ENCODE peak calls at places on chromosome 21, in five cellular contexts. I is HS-27A, K is anterior cingulate cortex, N is OCI-LY7, H is WTC11. R is an unnamed sample.

GRCh38 chr21:40140675-40141074 is 273.4 kb downstream of the PCP4 start:
- DNase-seq in I (no peak), K (no peak), N (no peak), H (no peak), R (no peak)

GRCh38 chr21:44709426-44710293 is 1.7 kb downstream of the TSPEAR start:
- DNase-seq in I (no peak), K (no peak), N (no peak), H (no peak), R (no peak)

GRCh38 chr21:23811802-23812201 is 1795.5 kb downstream of the MRPL39 start:
- DNase-seq in I (no peak), K (no peak), N (no peak), H (no peak), R (no peak)

GRCh38 chr21:34017127-34017961 is 56.0 kb upstream of the MRPS6 start:
- DNase-seq in I (no peak), K (no peak), N (peak), H (no peak), R (no peak)

GRCh38 chr21:39564200-39564599 is 48.5 kb upstream of the B3GALT5 start:
- DNase-seq in I (no peak), K (peak), N (no peak), H (no peak), R (no peak)

GRCh38 chr21:42120904-42121535 is 49.9 kb downstream of the UMODL1 start:
- DNase-seq in I (no peak), K (no peak), N (peak), H (no peak), R (no peak)

GRCh38 chr21:42040411-42041180 is 30.4 kb upstream of the ZBTB21 start:
- DNase-seq in I (peak), K (no peak), N (no peak), H (no peak), R (peak)

GRCh38 chr21:42425603-42425985 is 21.9 kb downstream of the UBASH3A start:
- DNase-seq in I (no peak), K (no peak), N (no peak), H (no peak), R (no peak)

GRCh38 chr21:25836396-25836795 is 101.6 kb downstream of the GABPA start:
- DNase-seq in I (no peak), K (no peak), N (no peak), H (no peak), R (no peak)

GRCh38 chr21:25369524-25370300 is 237.6 kb downstream of the MRPL39 start:
- DNase-seq in I (peak), K (no peak), N (no peak), H (no peak), R (no peak)

GRCh38 chr21:29904359-29905282 is 35.2 kb downstream of the GRIK1 start:
- DNase-seq in I (no peak), K (no peak), N (no peak), H (no peak), R (no peak)

GRCh38 chr21:45514311-45515021 is 27.8 kb downstream of the SLC19A1 start:
- DNase-seq in I (no peak), K (no peak), N (no peak), H (no peak), R (no peak)

GRCh38 chr21:46662765-46663500 is 27.5 kb downstream of the PRMT2 start:
- DNase-seq in I (no peak), K (no peak), N (no peak), H (no peak), R (no peak)

GRCh38 chr21:40841524-40842196 is 5.3 kb downstream of the DSCAM start:
- DNase-seq in I (no peak), K (peak), N (no peak), H (peak), R (no peak)

GRCh38 chr21:40842197-40842552 is 4.8 kb downstream of the DSCAM start:
- DNase-seq in I (no peak), K (no peak), N (no peak), H (no peak), R (no peak)

GRCh38 chr21:28627691-28628090 is 365.0 kb downstream of the LTN1 start:
- DNase-seq in I (no peak), K (no peak), N (no peak), H (no peak), R (no peak)

GRCh38 chr21:17514124-17514481 is 1.3 kb downstream of the CXADR start:
- DNase-seq in I (no peak), K (no peak), N (no peak), H (no peak), R (no peak)

GRCh38 chr21:46559291-46559983 is 45.4 kb downstream of the S100B start:
- DNase-seq in I (no peak), K (no peak), N (peak), H (no peak), R (no peak)

GRCh38 chr21:45868086-45868485 is 113.5 kb upstream of the COL6A1 start:
- DNase-seq in I (no peak), K (no peak), N (no peak), H (no peak), R (no peak)

GRCh38 chr21:46457801-46458314 is 833 bp upstream of the DIP2A start:
- DNase-seq in I (peak), K (no peak), N (peak), H (no peak), R (no peak)

GRCh38 chr21:15732290-15732995 is 2.7 kb downstream of the USP25 start:
- DNase-seq in I (no peak), K (no peak), N (peak), H (no peak), R (no peak)

GRCh38 chr21:37642493-37642892 is 273.8 kb downstream of the KCNJ6 start:
- DNase-seq in I (peak), K (no peak), N (peak), H (peak), R (no peak)

GRCh38 chr21:44513389-44514217 is 26.4 kb downstream of the KRTAP10-1 start:
- DNase-seq in I (no peak), K (no peak), N (no peak), H (no peak), R (no peak)

GRCh38 chr21:27561116-27561515 is 594.2 kb upstream of the ADAMTS5 start:
- DNase-seq in I (no peak), K (no peak), N (no peak), H (no peak), R (no peak)

GRCh38 chr21:32940079-32941014 is 85.4 kb upstream of the OLIG2 start:
- DNase-seq in I (peak), K (no peak), N (peak), H (peak), R (peak)

GRCh38 chr21:27425172-27425571 is 458.3 kb upstream of the ADAMTS5 start:
- DNase-seq in I (peak), K (no peak), N (no peak), H (no peak), R (no peak)

GRCh38 chr21:42097860-42098259 is 26.7 kb downstream of the UMODL1 start:
- DNase-seq in I (peak), K (no peak), N (no peak), H (no peak), R (peak)

GRCh38 chr21:28903448-28903847 is 89.2 kb downstream of the LTN1 start:
- DNase-seq in I (no peak), K (no peak), N (no peak), H (no peak), R (no peak)

R was measured in Panc1.